ENCODE peak calls at places on chromosomes 2 and 18, in five cellular contexts. P, Z, N, V and A are unnamed samples.

GRCh38 chr2:232327089-232328037 is 51.2 kb upstream of the ALPP start:
- DNase-seq in N (peak), V (peak), Z (peak), P (peak), A (no peak)

GRCh38 chr18:41870817-41871216 is 84.2 kb upstream of the PIK3C3 start:
- DNase-seq in Z (no peak), P (no peak), V (no peak), N (no peak), A (no peak)

GRCh38 chr18:61183798-61184197 is 149.4 kb upstream of the CDH20 start:
- DNase-seq in P (no peak), N (no peak), V (no peak), Z (no peak), A (no peak)

GRCh38 chr2:159175182-159175581 is 111.3 kb downstream of the WDSUB1 start:
- DNase-seq in Z (no peak), N (no peak), P (peak), V (no peak), A (no peak)

GRCh38 chr2:75256485-75256884 is 57.2 kb upstream of the TACR1 start:
- DNase-seq in Z (no peak), N (no peak), P (no peak), V (no peak), A (no peak)

GRCh38 chr2:152588911-152589310 is 128.3 kb downstream of the PRPF40A start:
- DNase-seq in N (no peak), V (no peak), Z (no peak), P (no peak), A (no peak)

GRCh38 chr18:35780937-35781336 is 191.5 kb upstream of the RMP24 start:
- DNase-seq in V (no peak), Z (no peak), P (no peak), N (no peak), A (no peak)

GRCh38 chr18:8351173-8351572 is 258.1 kb upstream of the RAB12 start:
- DNase-seq in V (no peak), N (no peak), P (no peak), Z (no peak), A (no peak)

GRCh38 chr18:56919190-56919589 is 227.7 kb upstream of the BOD1L2 start:
- DNase-seq in Z (no peak), V (no peak), N (no peak), P (no peak), A (no peak)

GRCh38 chr2:127061377-127062273 is 45.3 kb downstream of the BIN1 start:
- DNase-seq in Z (no peak), P (no peak), N (no peak), V (no peak), A (peak)

GRCh38 chr2:8437228-8437948 is 244.5 kb upstream of the ID2 start:
- DNase-seq in N (no peak), V (no peak), Z (no peak), P (no peak), A (no peak)

GRCh38 chr2:240240017-240240416 is 99.6 kb upstream of the OTOS start:
- DNase-seq in N (no peak), Z (no peak), V (no peak), P (no peak), A (no peak)

GRCh38 chr2:106028192-106028591 is 165.9 kb downstream of the UXS1 start:
- DNase-seq in Z (no peak), P (no peak), N (no peak), V (no peak), A (no peak)

GRCh38 chr2:186422226-186422625 is 63.8 kb upstream of the ZC3H15 start:
- DNase-seq in N (no peak), V (no peak), P (no peak), Z (peak), A (no peak)
- TF ChIP-seq POLR2AphosphoS5 in N (no peak), V (no peak), P (no peak), Z (no peak), A (no peak)

DNA sequence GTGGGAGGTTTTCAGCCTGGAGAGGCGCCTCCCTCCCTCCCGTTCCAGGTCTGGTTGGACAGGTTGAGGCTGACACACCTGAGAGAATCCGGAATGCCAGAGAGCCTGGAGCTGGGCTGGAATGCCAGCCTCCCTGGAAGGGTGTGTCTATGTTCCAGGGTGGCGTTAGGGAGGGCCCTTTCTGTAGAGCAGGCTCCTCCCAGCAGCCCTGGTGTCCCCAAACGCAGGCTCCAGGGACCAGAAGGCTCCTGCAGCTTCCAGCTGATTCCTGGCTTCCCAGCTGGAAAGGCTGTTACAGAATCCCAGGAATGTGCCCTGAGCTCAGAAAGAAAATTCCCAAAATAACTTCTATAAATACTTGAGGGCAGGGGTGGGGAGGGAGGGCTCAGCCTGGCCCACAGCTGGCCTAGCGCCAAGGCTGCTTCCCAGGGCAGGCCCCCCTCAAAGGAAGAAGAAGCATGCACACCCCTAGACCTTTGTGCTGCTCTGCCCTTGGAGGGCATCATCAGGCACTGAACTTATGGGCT is 85.4 kb downstream of the STPG4 start:
- DNase-seq in Z (no peak), N (no peak), V (peak), P (no peak), A (no peak)
- TF ChIP-seq POLR2AphosphoS5 in Z (no peak), N (peak), V (peak), P (no peak), A (no peak)

DNA sequence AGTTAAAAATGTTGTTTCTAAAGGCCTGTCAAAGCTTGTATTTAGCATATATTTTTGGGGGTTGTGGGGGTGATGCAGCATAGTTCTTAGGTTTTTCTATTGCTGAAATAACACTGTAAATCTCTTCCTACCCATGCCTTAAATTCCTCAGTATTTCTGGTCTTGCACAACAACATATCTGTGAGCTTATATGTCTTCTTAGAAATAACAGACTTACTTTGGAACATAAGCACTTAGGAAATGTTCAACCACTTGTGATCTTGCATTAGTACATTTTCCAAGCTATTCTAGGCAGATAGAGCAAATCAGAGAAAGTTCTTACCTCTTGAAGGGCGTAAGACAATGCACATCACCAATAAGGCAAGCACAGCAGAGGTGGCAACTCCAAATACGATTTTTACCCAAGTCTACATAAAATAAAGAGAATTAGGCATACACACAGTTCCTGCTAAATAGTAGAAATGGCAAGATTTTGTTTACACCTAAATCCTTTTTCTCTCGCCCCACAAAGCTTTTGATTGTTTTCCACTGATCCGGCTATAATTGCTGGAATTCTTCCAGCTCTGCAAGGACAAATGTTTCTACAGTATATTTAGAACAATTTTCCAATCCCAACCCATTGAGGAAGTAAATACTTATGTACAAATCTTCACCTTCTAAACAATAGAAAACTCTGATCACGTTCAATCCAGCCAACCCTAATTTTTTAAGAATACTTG is 500 bp downstream of the FAP start:
- DNase-seq in Z (no peak), P (no peak), V (no peak), N (no peak), A (no peak)
- TF ChIP-seq POLR2AphosphoS5 in Z (no peak), P (no peak), V (no peak), N (no peak), A (no peak)

GRCh38 chr2:60551241-60552095 is 2.0 kb downstream of the BCL11A start:
- DNase-seq in N (peak), V (peak), P (no peak), Z (no peak), A (no peak)

GRCh38 chr2:60548844-60549243 is 4.6 kb downstream of the BCL11A start:
- DNase-seq in P (no peak), V (no peak), N (no peak), Z (no peak), A (no peak)

GRCh38 chr2:60550984-60551240 is 2.5 kb downstream of the BCL11A start:
- DNase-seq in N (no peak), P (no peak), V (no peak), Z (no peak), A (no peak)

GRCh38 chr2:60550151-60550983 is 3.1 kb downstream of the BCL11A start:
- DNase-seq in P (peak), N (peak), Z (peak), V (peak), A (no peak)

GRCh38 chr2:60549250-60550150 is 4.0 kb downstream of the BCL11A start:
- DNase-seq in V (peak), Z (no peak), N (peak), P (no peak), A (no peak)
- TF ChIP-seq POLR2AphosphoS5 in V (no peak), Z (peak), N (peak), P (no peak), A (no peak)

DNA sequence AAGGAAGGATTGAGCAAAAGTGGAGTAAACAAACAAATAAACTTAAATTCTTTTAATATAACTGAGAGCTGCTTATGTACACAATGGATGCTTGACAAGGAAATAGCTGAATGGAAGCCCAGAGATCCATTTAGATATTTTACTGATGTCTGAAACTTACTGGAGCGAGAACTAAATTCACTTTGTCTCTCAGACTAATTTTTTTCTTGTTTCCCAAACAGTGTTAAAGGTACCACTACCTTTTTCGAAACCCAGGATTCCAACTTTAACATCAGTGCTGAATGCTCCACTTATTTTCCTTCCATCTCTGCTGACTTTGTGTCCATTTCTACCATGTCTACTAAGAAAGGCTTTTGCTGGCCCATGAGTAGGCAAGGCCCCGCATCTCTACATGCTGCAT is 4.0 kb downstream of the EFEMP1 start:
- DNase-seq in N (no peak), P (no peak), Z (no peak), V (no peak), A (no peak)
- TF ChIP-seq POLR2AphosphoS5 in N (no peak), P (no peak), Z (no peak), V (no peak), A (no peak)

GRCh38 chr18:47817017-47817911 is 113.2 kb downstream of the SMAD2 start:
- DNase-seq in Z (no peak), V (no peak), P (no peak), N (no peak), A (no peak)
- TF ChIP-seq POLR2AphosphoS5 in Z (peak), V (no peak), P (no peak), N (no peak), A (no peak)

GRCh38 chr2:122575076-122575475 is 819.6 kb downstream of the TSN start:
- DNase-seq in Z (no peak), N (no peak), V (no peak), P (no peak), A (no peak)
- TF ChIP-seq POLR2AphosphoS5 in Z (no peak), N (no peak), V (no peak), P (no peak), A (no peak)

DNA sequence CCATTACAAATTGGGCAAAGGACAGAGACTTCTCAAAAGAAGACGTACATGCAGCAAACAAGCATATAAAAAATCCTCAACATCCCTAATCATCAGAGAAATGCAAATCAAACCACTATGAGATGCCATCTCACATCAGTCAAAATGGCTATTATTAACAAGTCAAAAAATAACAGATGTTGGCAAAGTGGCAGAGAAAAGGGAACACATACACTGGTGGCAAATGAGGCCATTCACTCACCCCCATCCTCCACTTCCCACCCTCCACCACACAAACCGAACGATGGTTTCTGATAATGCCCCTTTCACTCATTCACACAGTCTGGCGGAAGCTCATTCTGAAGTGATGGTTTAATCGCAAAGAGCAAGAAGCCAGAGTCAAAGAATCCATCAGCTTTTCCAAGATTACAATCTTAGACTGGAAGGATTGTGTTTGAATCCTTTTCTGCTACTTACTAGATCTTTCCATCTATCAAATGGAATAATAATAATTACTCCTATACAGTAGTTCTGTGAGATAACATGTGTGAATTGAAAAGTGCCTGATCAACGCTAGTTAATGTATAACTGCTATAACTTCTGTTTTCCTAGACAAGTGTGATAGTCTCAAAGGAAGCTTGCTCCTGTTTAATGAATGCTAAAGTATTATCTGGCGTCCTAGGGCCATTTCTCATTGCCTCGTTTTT is 16.9 kb upstream of the CD28 start:
- DNase-seq in P (no peak), N (no peak), Z (no peak), V (no peak), A (no peak)
- TF ChIP-seq POLR2AphosphoS5 in P (no peak), N (no peak), Z (no peak), V (no peak), A (no peak)